ENCODE peak calls at places on chromosomes 1 and 21, in five cellular contexts. One of them, this sample, is unnamed. For H3K36me3, the result is how much of the 10 kb centered on the place peaks cover.

GRCh38 chr21:36552458-36552800 is 72.5 kb upstream of the CLDN14 start:
- DNase-seq in cardiac muscle cell: no peak
- DNase-seq in kidney: no peak
- DNase-seq in osteoblast: no peak
- DNase-seq in spleen: no peak
- DNase-seq in this sample: no peak

GRCh38 chr1:56416385-56416972 is 162.9 kb downstream of the PLPP3 start:
- DNase-seq in cardiac muscle cell: peak
- DNase-seq in kidney: no peak
- DNase-seq in osteoblast: no peak
- DNase-seq in spleen: no peak
- DNase-seq in this sample: no peak

GRCh38 chr1:180231506-180232420 is 1.7 kb downstream of the LHX4 start:
- DNase-seq in cardiac muscle cell: peak
- DNase-seq in kidney: no peak
- DNase-seq in osteoblast: peak
- DNase-seq in spleen: no peak
- DNase-seq in this sample: no peak

GRCh38 chr1:236253119-236253518 is 28.6 kb downstream of the ERO1B start:
- DNase-seq in cardiac muscle cell: no peak
- DNase-seq in kidney: no peak
- DNase-seq in osteoblast: no peak
- DNase-seq in spleen: no peak
- DNase-seq in this sample: no peak

GRCh38 chr1:226691257-226691656 is 47.8 kb downstream of the ITPKB start:
- DNase-seq in cardiac muscle cell: no peak
- DNase-seq in kidney: no peak
- DNase-seq in osteoblast: no peak
- DNase-seq in spleen: no peak
- DNase-seq in this sample: no peak

GRCh38 chr1:23341829-23342697 is 2.0 kb downstream of the HNRNPR start:
- DNase-seq in cardiac muscle cell: peak
- DNase-seq in kidney: no peak
- DNase-seq in osteoblast: peak
- DNase-seq in spleen: no peak
- DNase-seq in this sample: no peak

GRCh38 chr1:28601696-28602095 is 9.6 kb downstream of the RAB42 start:
- DNase-seq in cardiac muscle cell: peak
- DNase-seq in kidney: no peak
- DNase-seq in osteoblast: peak
- DNase-seq in spleen: no peak
- DNase-seq in this sample: no peak

GRCh38 chr1:11967028-11967547 is 13.2 kb upstream of the MFN2 start:
- DNase-seq in cardiac muscle cell: peak
- DNase-seq in kidney: no peak
- DNase-seq in osteoblast: peak
- DNase-seq in spleen: no peak
- DNase-seq in this sample: no peak

GRCh38 chr1:108017698-108018097 is 52.7 kb upstream of the VAV3 start:
- DNase-seq in cardiac muscle cell: no peak
- DNase-seq in kidney: no peak
- DNase-seq in osteoblast: no peak
- DNase-seq in spleen: no peak
- DNase-seq in this sample: no peak

GRCh38 chr1:200887036-200887435 is 7.7 kb upstream of the INAVA start:
- DNase-seq in cardiac muscle cell: no peak
- DNase-seq in kidney: no peak
- DNase-seq in osteoblast: no peak
- DNase-seq in spleen: no peak
- DNase-seq in this sample: no peak

GRCh38 chr1:48654606-48655210 is 122.0 kb downstream of the BEND5 start:
- DNase-seq in cardiac muscle cell: no peak
- DNase-seq in kidney: no peak
- DNase-seq in osteoblast: no peak
- DNase-seq in spleen: no peak
- DNase-seq in this sample: no peak

GRCh38 chr1:88016947-88017346 is 667.1 kb upstream of the PKN2 start:
- DNase-seq in cardiac muscle cell: no peak
- DNase-seq in kidney: no peak
- DNase-seq in osteoblast: no peak
- DNase-seq in spleen: no peak
- DNase-seq in this sample: no peak

GRCh38 chr1:23529146-23530088 is 1.6 kb downstream of the E2F2 start:
- DNase-seq in cardiac muscle cell: no peak
- DNase-seq in kidney: no peak
- DNase-seq in osteoblast: no peak
- DNase-seq in spleen: no peak
- DNase-seq in this sample: no peak

GRCh38 chr1:53732409-53732808 is 6.6 kb downstream of the GLIS1 start:
- DNase-seq in cardiac muscle cell: no peak
- DNase-seq in kidney: no peak
- DNase-seq in osteoblast: peak
- DNase-seq in spleen: no peak
- DNase-seq in this sample: no peak

GRCh38 chr1:1437904-1438376 is 2.5 kb downstream of the VWA1 start:
- DNase-seq in cardiac muscle cell: no peak
- DNase-seq in kidney: peak
- DNase-seq in osteoblast: peak
- DNase-seq in spleen: no peak
- DNase-seq in this sample: peak

GRCh38 chr1:119288751-119289150 is 79.8 kb upstream of the HAO2 start:
- DNase-seq in cardiac muscle cell: no peak
- DNase-seq in kidney: no peak
- DNase-seq in osteoblast: peak
- DNase-seq in spleen: no peak
- DNase-seq in this sample: no peak

GRCh38 chr1:147185442-147185841 is 13.2 kb upstream of the PRKAB2 start:
- DNase-seq in cardiac muscle cell: no peak
- DNase-seq in kidney: no peak
- DNase-seq in osteoblast: no peak
- DNase-seq in spleen: no peak
- DNase-seq in this sample: no peak

GRCh38 chr21:33831962-33832659 is 83.5 kb downstream of the ATP5PO start:
- DNase-seq in cardiac muscle cell: no peak
- DNase-seq in kidney: no peak
- DNase-seq in osteoblast: no peak
- DNase-seq in spleen: no peak
- DNase-seq in this sample: no peak

GRCh38 chr1:197356723-197357533 is 88.9 kb downstream of the CRB1 start:
- DNase-seq in cardiac muscle cell: peak
- DNase-seq in kidney: no peak
- DNase-seq in osteoblast: peak
- DNase-seq in spleen: no peak
- DNase-seq in this sample: no peak

GRCh38 chr1:66168919-66169725 is 364.8 kb upstream of the SGIP1 start:
- DNase-seq in cardiac muscle cell: no peak
- DNase-seq in kidney: no peak
- DNase-seq in osteoblast: no peak
- DNase-seq in spleen: no peak
- DNase-seq in this sample: no peak

GRCh38 chr1:27564710-27565649 is 39.0 kb downstream of the AHDC1 start:
- DNase-seq in cardiac muscle cell: no peak
- DNase-seq in kidney: no peak
- DNase-seq in osteoblast: no peak
- DNase-seq in spleen: no peak
- DNase-seq in this sample: no peak

GRCh38 chr1:63739452-63739851 is 34.4 kb upstream of the ROR1 start:
- DNase-seq in cardiac muscle cell: no peak
- DNase-seq in kidney: no peak
- DNase-seq in osteoblast: no peak
- DNase-seq in spleen: no peak
- DNase-seq in this sample: no peak

GRCh38 chr1:48093147-48093546 is 96.0 kb upstream of the TRABD2B start:
- DNase-seq in cardiac muscle cell: no peak
- DNase-seq in kidney: no peak
- DNase-seq in osteoblast: no peak
- DNase-seq in spleen: no peak
- DNase-seq in this sample: no peak

GRCh38 chr21:17003763-17004373 is 509.0 kb upstream of the CXADR start:
- DNase-seq in cardiac muscle cell: peak
- DNase-seq in kidney: no peak
- DNase-seq in osteoblast: no peak
- DNase-seq in spleen: no peak
- DNase-seq in this sample: no peak

GRCh38 chr1:56070601-56071000 is 508.8 kb downstream of the PLPP3 start:
- DNase-seq in cardiac muscle cell: no peak
- DNase-seq in kidney: no peak
- DNase-seq in osteoblast: no peak
- DNase-seq in spleen: no peak
- DNase-seq in this sample: no peak

GRCh38 chr1:58992643-58993042 is 208.8 kb upstream of the JUN start:
- DNase-seq in cardiac muscle cell: no peak
- DNase-seq in kidney: no peak
- DNase-seq in osteoblast: no peak
- DNase-seq in spleen: no peak
- DNase-seq in this sample: no peak

GRCh38 chr1:31381394-31382287 is 8.8 kb upstream of the FABP3 start:
- DNase-seq in cardiac muscle cell: peak
- DNase-seq in kidney: no peak
- DNase-seq in osteoblast: no peak
- DNase-seq in spleen: peak
- DNase-seq in this sample: no peak

GRCh38 chr1:200889571-200889970 is 5.1 kb upstream of the INAVA start:
- DNase-seq in cardiac muscle cell: no peak
- DNase-seq in kidney: no peak
- DNase-seq in osteoblast: no peak
- DNase-seq in spleen: no peak
- DNase-seq in this sample: no peak

GRCh38 chr1:206535853-206536188 is 28.5 kb downstream of the RASSF5 start:
- DNase-seq in cardiac muscle cell: no peak
- DNase-seq in kidney: no peak
- DNase-seq in osteoblast: no peak
- DNase-seq in spleen: peak
- DNase-seq in this sample: no peak

GRCh38 chr1:55369474-55369873 is 154.3 kb upstream of the USP24 start:
- DNase-seq in cardiac muscle cell: peak
- DNase-seq in kidney: no peak
- DNase-seq in osteoblast: no peak
- DNase-seq in spleen: no peak
- DNase-seq in this sample: peak

GRCh38 chr1:66350001-66350547 is 183.9 kb upstream of the SGIP1 start:
- DNase-seq in cardiac muscle cell: peak
- DNase-seq in kidney: no peak
- DNase-seq in osteoblast: no peak
- DNase-seq in spleen: peak
- DNase-seq in this sample: no peak

GRCh38 chr1:84496498-84496897 is 9.7 kb upstream of the SPATA1 start:
- DNase-seq in cardiac muscle cell: no peak
- DNase-seq in kidney: no peak
- DNase-seq in osteoblast: no peak
- DNase-seq in spleen: no peak
- DNase-seq in this sample: no peak
- H3K36me3 ChIP-seq in cardiac muscle cell: half or more
- H3K36me3 ChIP-seq in kidney: under half
- H3K36me3 ChIP-seq in osteoblast: half or more
- H3K36me3 ChIP-seq in spleen: under half
- H3K36me3 ChIP-seq in this sample: under half

GRCh38 chr1:43671626-43672330 is 21.8 kb downstream of the KDM4A start:
- DNase-seq in cardiac muscle cell: peak
- DNase-seq in kidney: no peak
- DNase-seq in osteoblast: peak
- DNase-seq in spleen: no peak
- DNase-seq in this sample: no peak
- H3K36me3 ChIP-seq in cardiac muscle cell: half or more
- H3K36me3 ChIP-seq in kidney: half or more
- H3K36me3 ChIP-seq in osteoblast: half or more
- H3K36me3 ChIP-seq in spleen: half or more
- H3K36me3 ChIP-seq in this sample: half or more

DNA sequence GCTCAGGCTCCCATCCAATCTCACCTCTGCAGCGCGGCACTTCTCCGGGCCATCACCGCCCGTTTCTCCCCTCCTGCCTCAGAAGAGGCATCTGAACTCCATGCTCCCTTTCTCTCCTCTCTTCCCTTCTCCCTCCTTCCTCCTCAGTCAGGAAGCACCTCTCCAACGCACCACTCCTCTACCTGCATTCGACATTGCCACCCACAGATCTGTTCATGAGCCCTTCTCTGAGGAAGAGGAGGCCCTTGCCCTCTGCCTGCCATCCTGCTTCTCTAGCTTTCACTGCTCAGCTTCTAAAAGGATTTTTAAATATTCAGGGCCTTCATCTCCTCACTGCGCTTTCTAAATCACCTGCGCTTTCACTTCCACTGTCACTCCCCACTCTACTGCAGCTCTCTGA is 120.0 kb downstream of the KIAA0319L start:
- DNase-seq in cardiac muscle cell: no peak
- DNase-seq in kidney: no peak
- DNase-seq in osteoblast: no peak
- DNase-seq in spleen: no peak
- DNase-seq in this sample: no peak
- H3K36me3 ChIP-seq in cardiac muscle cell: under half
- H3K36me3 ChIP-seq in kidney: under half
- H3K36me3 ChIP-seq in osteoblast: half or more
- H3K36me3 ChIP-seq in spleen: half or more
- H3K36me3 ChIP-seq in this sample: half or more

DNA sequence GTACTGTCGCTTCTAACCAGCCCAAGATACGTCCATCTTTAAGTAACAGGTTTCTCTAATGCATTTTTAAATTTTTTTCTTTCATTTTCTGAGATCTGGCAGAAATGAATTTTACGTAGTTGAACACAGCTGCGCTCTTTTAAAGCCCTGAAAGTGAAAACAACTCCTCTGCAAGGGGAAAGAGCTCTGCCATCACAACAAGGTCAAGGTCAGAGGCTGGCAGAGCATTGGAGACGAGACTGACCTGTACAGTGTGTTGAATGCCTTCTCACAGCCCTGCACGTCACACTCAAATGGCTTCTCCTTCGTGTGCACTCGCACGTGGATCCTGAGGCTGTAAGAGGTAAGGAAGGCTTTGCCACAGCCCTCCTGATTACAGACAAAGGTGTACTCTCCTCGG is 19.7 kb downstream of the MTF1 start:
- DNase-seq in cardiac muscle cell: no peak
- DNase-seq in kidney: no peak
- DNase-seq in osteoblast: no peak
- DNase-seq in spleen: no peak
- DNase-seq in this sample: no peak
- H3K36me3 ChIP-seq in cardiac muscle cell: under half
- H3K36me3 ChIP-seq in kidney: under half
- H3K36me3 ChIP-seq in osteoblast: under half
- H3K36me3 ChIP-seq in spleen: under half
- H3K36me3 ChIP-seq in this sample: under half

This sample was measured in lung.